ENCODE peak calls at places on chromosomes 11 and 22, in six cellular contexts. V, I, A, N, P and W are unnamed samples.

GRCh38 chr11:96306933-96307747 is 35.9 kb downstream of the MAML2 start:
- DNase-seq in A (peak), V (no peak), P (peak), I (peak), N (no peak), W (peak)

GRCh38 chr11:121134758-121135312 is 33.8 kb downstream of the TECTA start:
- DNase-seq in P (no peak), A (no peak), I (no peak), N (no peak), V (no peak), W (no peak)

GRCh38 chr11:47518212-47518959 is 34.5 kb downstream of the CELF1 start:
- DNase-seq in N (no peak), A (no peak), V (no peak), I (no peak), P (no peak), W (no peak)

GRCh38 chr11:62221498-62221897 is 13.0 kb downstream of the SCGB2A1 start:
- DNase-seq in N (no peak), A (no peak), P (no peak), I (no peak), V (no peak), W (no peak)

GRCh38 chr11:118088531-118088930 is 1.8 kb upstream of the SMIM35 start:
- DNase-seq in V (no peak), A (no peak), I (no peak), N (no peak), P (no peak), W (no peak)

GRCh38 chr22:29212738-29213137 is 7.0 kb downstream of the EMID1 start:
- DNase-seq in V (no peak), N (no peak), P (no peak), A (no peak), I (no peak), W (no peak)

GRCh38 chr11:12121011-12121410 is 10.6 kb downstream of the MICAL2 start:
- DNase-seq in I (no peak), A (no peak), N (no peak), V (no peak), P (no peak), W (no peak)

GRCh38 chr22:47837703-47838102 is 1075.3 kb downstream of the TBC1D22A start:
- DNase-seq in A (no peak), N (peak), I (no peak), P (no peak), V (peak), W (no peak)

GRCh38 chr11:113322158-113322557 is 7.8 kb downstream of the TTC12 start:
- DNase-seq in P (no peak), N (no peak), A (no peak), I (no peak), V (no peak), W (no peak)

GRCh38 chr11:20327377-20327776 is 36.1 kb upstream of the HTATIP2 start:
- DNase-seq in N (no peak), I (no peak), A (no peak), V (no peak), P (no peak), W (no peak)

GRCh38 chr11:88195908-88196307 is 20.7 kb upstream of the RAB38 start:
- DNase-seq in I (no peak), V (no peak), N (no peak), A (no peak), P (no peak), W (no peak)

GRCh38 chr22:32831571-32831970 is 30.1 kb downstream of the TIMP3 start:
- DNase-seq in P (peak), N (no peak), V (no peak), I (no peak), A (no peak), W (no peak)
- H3K14ac ChIP-seq in P (no peak), N (no peak), V (no peak), I (no peak), A (no peak), W (no peak)

DNA sequence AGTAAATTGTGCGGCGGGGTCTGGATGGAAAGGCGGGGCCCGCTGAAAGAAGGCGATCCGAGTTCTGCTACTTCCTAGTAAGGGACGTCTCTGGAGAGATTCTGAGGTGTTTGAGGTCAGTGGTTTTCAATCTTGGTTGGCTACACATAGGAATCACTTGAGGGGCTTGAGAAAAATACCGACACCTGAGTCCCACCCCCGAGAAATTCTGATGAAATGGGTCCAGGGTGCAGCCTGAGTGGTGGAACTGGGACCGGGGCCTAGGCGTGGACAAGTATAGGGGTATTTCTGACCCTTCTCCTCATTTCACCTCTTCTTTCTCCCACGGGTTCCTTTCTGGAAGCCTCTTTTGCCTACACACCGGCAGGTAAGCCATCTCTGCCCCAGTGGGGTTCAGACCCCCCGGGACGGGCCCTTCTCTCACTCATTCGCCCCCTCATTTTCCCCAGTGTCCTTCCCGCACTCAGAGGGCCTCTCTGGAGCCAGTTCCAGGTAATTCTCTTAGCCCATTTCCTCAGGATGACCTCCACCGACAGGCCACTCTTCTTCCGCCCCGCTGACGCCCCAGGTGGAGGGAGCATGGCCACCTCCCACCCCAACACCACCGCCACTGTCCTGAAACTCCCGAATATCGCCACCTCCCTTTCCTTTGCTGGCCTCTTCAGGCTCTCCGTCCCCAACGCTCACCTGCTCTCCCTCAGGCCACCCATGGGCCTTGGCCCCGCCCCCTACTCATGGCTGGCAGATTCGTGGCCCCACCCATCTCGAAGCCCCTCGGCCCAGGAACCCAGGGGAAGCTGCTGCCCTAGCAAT is 11.8 kb downstream of the ROBO3 start:
- DNase-seq in I (no peak), N (peak), V (no peak), A (no peak), P (no peak), W (no peak)
- H4K8ac ChIP-seq in I (peak), N (no peak), V (no peak), A (peak), P (peak), W (no peak)

GRCh38 chr11:130583866-130584265 is 135.4 kb downstream of the ADAMTS15 start:
- DNase-seq in N (no peak), I (no peak), A (no peak), P (no peak), V (no peak), W (no peak)

GRCh38 chr11:130582994-130583393 is 134.5 kb downstream of the ADAMTS15 start:
- DNase-seq in A (no peak), I (no peak), P (no peak), N (no peak), V (no peak), W (no peak)

GRCh38 chr11:130581631-130582030 is 133.2 kb downstream of the ADAMTS15 start:
- DNase-seq in V (no peak), P (peak), N (no peak), I (peak), A (peak), W (no peak)

GRCh38 chr11:130580372-130580771 is 131.9 kb downstream of the ADAMTS15 start:
- DNase-seq in V (peak), N (peak), I (peak), P (peak), A (peak), W (peak)

GRCh38 chr11:130582176-130582575 is 133.7 kb downstream of the ADAMTS15 start:
- DNase-seq in P (no peak), A (no peak), N (no peak), I (no peak), V (no peak), W (no peak)
- H3K18ac ChIP-seq in P (no peak), A (no peak), N (no peak), I (peak), V (no peak), W (peak)

DNA sequence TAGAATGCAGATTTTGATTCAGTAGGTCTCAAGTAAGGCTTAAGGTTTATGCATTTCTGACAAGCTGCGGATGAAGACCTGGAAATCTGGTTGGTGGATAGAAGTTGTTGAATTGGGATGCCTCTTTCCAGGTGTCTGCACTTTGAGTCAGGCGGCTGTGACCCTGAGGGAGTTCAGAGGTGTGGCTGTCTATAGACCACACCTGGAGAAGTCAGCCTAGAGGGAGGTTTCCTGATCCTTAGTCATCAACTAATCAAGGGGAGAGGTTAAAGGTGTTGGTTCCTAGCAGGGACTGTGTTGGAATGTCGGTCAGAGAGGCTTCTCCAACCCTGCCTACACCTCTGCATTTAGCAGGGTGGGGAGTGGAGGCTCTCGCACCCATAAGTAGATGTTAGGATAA is 8.0 kb downstream of the GLB1L2 start:
- DNase-seq in P (peak), A (no peak), I (no peak), N (no peak), V (no peak), W (no peak)
- H3K14ac ChIP-seq in P (no peak), A (no peak), I (no peak), N (no peak), V (no peak), W (no peak)

GRCh38 chr11:28919194-28919593 is 811.0 kb downstream of the METTL15 start:
- DNase-seq in N (no peak), A (no peak), I (no peak), V (no peak), P (no peak), W (no peak)
- H4K8ac ChIP-seq in N (no peak), A (no peak), I (no peak), V (no peak), P (no peak), W (no peak)

GRCh38 chr11:128535468-128536457 is 51.6 kb downstream of the ETS1 start:
- DNase-seq in N (no peak), A (no peak), P (no peak), V (no peak), I (no peak), W (no peak)

GRCh38 chr11:128532016-128532570 is 55.3 kb downstream of the ETS1 start:
- DNase-seq in P (no peak), V (no peak), A (no peak), N (no peak), I (no peak), W (no peak)

GRCh38 chr11:128532571-128533091 is 54.7 kb downstream of the ETS1 start:
- DNase-seq in N (peak), I (no peak), V (peak), P (no peak), A (no peak), W (peak)

GRCh38 chr11:128531588-128531987 is 55.8 kb downstream of the ETS1 start:
- DNase-seq in A (no peak), V (no peak), N (no peak), P (no peak), I (no peak), W (no peak)

DNA sequence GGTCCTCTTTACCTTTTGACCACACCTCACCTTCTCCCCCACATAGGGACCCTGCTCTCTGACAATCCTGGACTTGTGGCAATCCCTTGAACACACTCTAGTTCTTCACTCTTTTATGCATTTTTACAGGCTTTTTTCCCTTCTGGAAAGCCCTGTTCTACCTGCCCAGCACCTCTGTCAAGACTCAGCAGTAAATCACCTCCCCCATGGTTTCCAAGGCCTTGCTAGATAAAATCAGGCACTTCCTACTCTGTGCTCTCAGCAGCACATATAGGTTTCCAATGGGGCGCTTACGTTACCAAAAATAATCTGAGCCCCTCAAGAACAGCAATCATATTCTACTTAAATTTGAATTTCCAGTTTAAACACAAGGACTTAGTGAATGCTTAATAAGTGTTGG is 53.9 kb downstream of the ETS1 start:
- DNase-seq in I (no peak), N (no peak), P (no peak), A (no peak), V (no peak), W (no peak)
- H3K18ac ChIP-seq in I (no peak), N (no peak), P (no peak), A (no peak), V (no peak), W (no peak)

DNA sequence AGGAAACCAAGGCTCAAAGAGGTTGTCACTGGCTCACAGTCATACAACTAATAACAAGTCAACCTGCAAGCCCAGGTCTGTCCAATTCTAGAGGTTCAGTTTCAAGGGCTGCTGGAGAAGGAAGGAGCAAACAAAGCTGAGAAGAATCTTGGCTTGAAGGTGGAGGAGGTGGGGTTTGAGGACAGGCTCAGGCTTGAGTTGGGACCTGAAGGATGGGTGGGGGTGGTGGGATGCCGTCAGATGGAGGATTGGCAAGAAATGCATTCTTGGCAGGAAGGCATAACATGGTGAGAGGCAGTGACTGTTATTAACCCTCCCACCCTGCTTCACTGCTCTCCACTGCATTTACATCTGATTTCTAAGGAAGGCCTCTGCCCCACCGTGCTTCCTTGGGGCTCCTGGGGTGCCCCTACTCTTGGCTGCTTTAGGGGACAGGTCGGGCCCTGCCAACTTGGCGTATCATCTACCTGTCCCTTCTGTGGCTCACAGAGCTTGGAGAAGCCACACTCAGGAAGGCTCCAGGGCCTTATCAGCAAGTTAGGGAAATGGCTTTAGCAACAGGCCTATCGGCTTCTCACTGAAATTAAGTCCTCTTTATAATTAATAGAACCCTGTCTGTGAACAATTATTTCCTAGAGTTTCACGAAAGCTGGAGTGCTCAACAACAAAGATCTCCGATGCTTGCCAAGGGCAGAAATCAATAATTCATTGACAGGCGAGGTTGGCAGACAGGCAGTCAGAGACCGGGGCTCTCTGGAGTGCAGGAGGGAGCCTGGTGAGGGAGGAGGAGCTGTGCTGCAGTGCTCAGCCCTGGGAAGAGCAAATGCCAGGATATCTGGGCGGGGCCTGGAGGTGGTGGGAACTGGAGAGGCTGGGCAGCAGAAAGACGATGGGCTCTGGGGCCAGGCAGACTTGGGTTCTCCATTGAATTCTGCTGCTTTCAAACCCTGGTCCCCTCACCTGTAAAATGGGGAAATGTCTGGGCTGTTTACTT is 85.0 kb upstream of the NARS2 start:
- DNase-seq in A (no peak), N (peak), I (no peak), P (no peak), V (no peak), W (no peak)
- H3K14ac ChIP-seq in A (no peak), N (no peak), I (no peak), P (no peak), V (no peak), W (no peak)

GRCh38 chr11:69637956-69638871 is 2.7 kb upstream of the CCND1 start:
- DNase-seq in V (no peak), N (peak), I (peak), A (peak), P (peak), W (peak)
- H4K8ac ChIP-seq in V (peak), N (no peak), I (peak), A (peak), P (peak), W (peak)